ENCODE peak calls at places on chromosomes 7 and 10, in five cellular contexts. W is stomach, E is K562, H is A549, N is sigmoid colon. M is an unnamed sample.
A peak's percentile ranks its signal among the peaks of the same experiment; 100 is the strongest.

GRCh38 chr7:135160858-135161653 is 9.5 kb downstream of the CYREN start:
- DNase-seq in W (no peak), H (no peak), N (no peak), E (peak; percentile 27), M (no peak)

GRCh38 chr7:927031-927671 is 27.3 kb downstream of the ADAP1 start:
- DNase-seq in E (no peak), W (peak; percentile 16), H (no peak), N (peak; percentile 54), M (peak; percentile 67)

GRCh38 chr10:18473424-18474110 is 177.8 kb downstream of the NSUN6 start:
- DNase-seq in W (no peak), E (no peak), H (no peak), N (no peak), M (no peak)

GRCh38 chr10:79390057-79390456 is 42.8 kb downstream of the PPIF start:
- DNase-seq in N (no peak), E (no peak), W (no peak), H (no peak), M (no peak)

GRCh38 chr7:84191842-84192241 is 2.7 kb downstream of the SEMA3A start:
- DNase-seq in W (no peak), N (no peak), E (no peak), H (peak; percentile 23), M (no peak)

GRCh38 chr7:1060315-1061080 is 16.2 kb downstream of the GPR146 start:
- DNase-seq in N (no peak), W (peak; percentile 82), E (peak; percentile 36), H (no peak), M (peak; percentile 61)

GRCh38 chr7:2425749-2426148 is 22.3 kb downstream of the CHST12 start:
- DNase-seq in H (no peak), W (no peak), E (no peak), N (no peak), M (no peak)

GRCh38 chr7:86950360-86950759 is 109.1 kb downstream of the ELAPOR2 start:
- DNase-seq in E (no peak), N (no peak), W (no peak), H (no peak), M (no peak)

GRCh38 chr10:77586719-77587423 is 50.7 kb downstream of the KCNMA1 start:
- DNase-seq in N (peak; percentile 95), E (no peak), H (peak; percentile 71), W (no peak), M (no peak)

GRCh38 chr7:46713868-46714596 is 793.0 kb upstream of the IGFBP3 start:
- DNase-seq in W (peak; percentile 90), H (no peak), N (no peak), E (no peak), M (no peak)

GRCh38 chr7:143015102-143015501 is 11.8 kb downstream of the OR9A2 start:
- DNase-seq in W (no peak), N (no peak), E (no peak), H (no peak), M (no peak)

GRCh38 chr7:143012001-143012400 is 14.9 kb downstream of the OR9A2 start:
- DNase-seq in E (no peak), N (no peak), W (no peak), H (no peak), M (no peak)

GRCh38 chr7:143013897-143014296 is 13.0 kb downstream of the OR9A2 start:
- DNase-seq in N (no peak), H (peak; percentile 7), W (no peak), E (no peak), M (no peak)

GRCh38 chr7:143012409-143012808 is 14.5 kb downstream of the OR9A2 start:
- DNase-seq in E (no peak), H (no peak), W (no peak), N (no peak), M (no peak)

DNA sequence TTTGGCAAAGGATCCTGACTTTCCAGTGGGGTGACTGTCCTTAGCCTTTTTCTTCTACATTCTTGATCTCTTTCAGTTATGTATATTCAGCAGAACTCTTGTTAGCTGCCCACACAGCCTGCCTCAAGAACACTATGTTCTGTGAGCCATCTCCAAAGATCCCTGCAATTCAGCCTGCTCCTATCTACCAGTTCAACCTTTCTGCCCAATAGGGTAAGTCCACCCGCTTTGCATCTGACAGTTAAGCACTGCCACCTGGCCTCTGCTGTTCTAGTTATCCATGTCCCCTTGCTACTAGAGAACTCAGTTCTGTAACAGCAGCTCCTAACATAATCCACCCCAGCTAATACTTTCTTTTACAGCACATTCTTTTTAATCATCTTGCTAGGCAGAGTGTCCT is 13.5 kb downstream of the OR9A2 start:
- DNase-seq in H (no peak), W (no peak), E (no peak), N (no peak), M (no peak)
- H3K4me3 ChIP-seq in H (no peak overlapping the region), W (no peak overlapping the region), E (no peak overlapping the region), N (no peak overlapping the region), M (no peak overlapping the region)

GRCh38 chr10:70354100-70354499 is 28.3 kb downstream of the LRRC20 start:
- DNase-seq in E (no peak), H (no peak), W (no peak), N (peak; percentile 27), M (no peak)

GRCh38 chr10:70357447-70358035 is 24.9 kb downstream of the LRRC20 start:
- DNase-seq in N (no peak), W (no peak), E (no peak), H (no peak), M (no peak)

GRCh38 chr10:70352401-70353097 is 29.9 kb downstream of the LRRC20 start:
- DNase-seq in N (peak; percentile 17), E (no peak), W (no peak), H (no peak), M (no peak)

GRCh38 chr10:70354566-70355233 is 27.7 kb downstream of the LRRC20 start:
- DNase-seq in W (no peak), H (no peak), E (no peak), N (peak; percentile 26), M (no peak)

GRCh38 chr10:70355234-70356021 is 27.0 kb downstream of the LRRC20 start:
- DNase-seq in E (no peak), W (no peak), N (no peak), H (no peak), M (no peak)
- TF ChIP-seq EP300 in E (no peak), W (no peak), N (no peak), H (no peak), M (peak; percentile 54)

DNA sequence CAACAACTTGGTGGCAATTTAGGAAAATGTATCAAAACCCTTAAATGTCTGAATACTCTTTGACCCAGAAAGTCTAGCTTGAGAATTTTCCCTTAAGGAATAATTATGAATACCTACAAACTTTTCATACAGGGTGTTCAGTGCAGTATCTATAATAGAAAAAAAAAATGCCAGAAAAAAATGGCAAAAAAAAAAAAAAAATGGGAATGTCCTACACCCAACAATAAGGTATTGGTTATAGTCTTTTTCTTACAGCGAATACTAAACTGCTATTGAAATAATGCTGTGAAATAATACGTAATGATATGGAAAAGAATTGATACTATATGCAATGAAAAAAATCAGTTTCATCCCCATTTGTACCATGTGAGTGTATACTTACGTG is 44.3 kb downstream of the ZNF800 start:
- DNase-seq in H (no peak), E (no peak), W (no peak), N (no peak), M (no peak)
- H3K4me3 ChIP-seq in H (peak overlapping the region; percentile 47), E (peak overlapping the region; percentile 29), W (peak overlapping the region; percentile 41), N (no peak overlapping the region), M (peak overlapping the region; percentile 31)

DNA sequence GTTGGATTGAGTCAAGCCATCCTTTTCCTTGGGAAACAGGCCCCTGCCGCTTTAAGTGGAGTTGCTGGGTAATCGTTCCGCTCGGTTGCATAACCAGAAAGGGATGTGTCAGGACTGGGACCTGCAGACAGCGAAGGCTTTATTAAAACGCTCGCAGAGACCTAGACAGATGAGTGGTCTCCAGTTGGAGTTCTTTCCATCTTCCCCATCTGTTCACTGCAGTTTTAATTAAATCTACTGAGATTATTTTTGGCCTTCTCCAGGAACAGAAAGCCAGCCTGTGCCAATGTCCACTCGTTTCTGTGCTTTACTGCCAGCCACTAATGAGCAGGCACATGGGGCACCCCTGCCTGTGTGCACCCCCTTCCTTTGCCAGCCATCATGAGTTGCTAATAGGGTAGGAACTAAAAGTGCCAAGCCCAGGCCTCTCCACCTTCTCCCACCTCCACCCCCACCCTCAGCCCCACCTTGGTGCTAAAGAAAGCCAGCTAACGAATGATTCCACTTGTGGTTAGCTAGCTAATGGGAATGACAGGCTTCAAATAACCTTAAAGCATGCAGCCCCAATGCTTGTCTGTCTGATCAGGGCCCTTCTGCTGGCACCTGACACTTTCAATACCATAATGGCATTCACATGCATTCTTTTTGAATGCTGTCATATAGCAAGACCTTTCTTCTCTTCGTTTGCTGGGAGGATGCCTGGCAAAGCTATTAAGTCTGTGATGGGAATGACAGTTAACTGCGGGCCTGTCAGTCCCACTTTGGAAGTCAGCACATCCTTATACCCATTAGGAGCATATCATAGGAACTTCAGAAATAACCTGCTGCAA is 556.8 kb upstream of the GALNT17 start:
- DNase-seq in W (no peak), N (no peak), E (no peak), H (no peak), M (no peak)
- TF ChIP-seq EP300 in W (no peak), N (no peak), E (no peak), H (no peak), M (no peak)

DNA sequence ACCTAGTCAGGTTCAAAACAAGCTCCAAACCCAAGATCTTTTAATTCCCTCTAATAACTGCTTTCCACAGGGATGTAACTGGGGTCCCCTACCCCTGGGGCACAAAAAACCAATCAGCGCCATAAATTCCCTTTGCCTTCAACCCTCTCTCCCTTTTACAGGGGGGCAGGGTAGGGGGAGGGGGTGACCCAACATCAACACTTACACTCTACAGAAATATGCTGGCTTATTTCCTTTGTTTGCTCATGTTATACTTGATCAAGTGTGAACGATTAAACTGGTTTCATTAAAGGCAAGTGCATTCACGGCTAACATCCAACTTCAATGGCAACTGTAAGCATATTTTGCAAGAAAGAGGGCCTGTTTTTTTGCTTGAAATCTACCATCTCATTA is 2.9 kb downstream of the CTBP2 start:
- DNase-seq in H (no peak), N (peak; percentile 36), E (no peak), W (peak; percentile 25), M (no peak)
- H3K4me3 ChIP-seq in H (peak overlapping the region; percentile 92), N (no peak overlapping the region), E (peak overlapping the region; percentile 65), W (peak overlapping the region; percentile 86), M (peak overlapping the region; percentile 94)

GRCh38 chr7:37732253-37732652 is 48.7 kb downstream of the GPR141 start:
- DNase-seq in E (peak; percentile 17), H (peak; percentile 48), N (no peak), W (no peak), M (no peak)

GRCh38 chr7:37729160-37729559 is 45.6 kb downstream of the GPR141 start:
- DNase-seq in W (no peak), E (no peak), H (no peak), N (no peak), M (no peak)

GRCh38 chr7:37726022-37726421 is 42.5 kb downstream of the GPR141 start:
- DNase-seq in H (no peak), W (no peak), N (no peak), E (no peak), M (no peak)

GRCh38 chr7:37730489-37730888 is 46.9 kb downstream of the GPR141 start:
- DNase-seq in W (no peak), E (no peak), N (no peak), H (no peak), M (no peak)

DNA sequence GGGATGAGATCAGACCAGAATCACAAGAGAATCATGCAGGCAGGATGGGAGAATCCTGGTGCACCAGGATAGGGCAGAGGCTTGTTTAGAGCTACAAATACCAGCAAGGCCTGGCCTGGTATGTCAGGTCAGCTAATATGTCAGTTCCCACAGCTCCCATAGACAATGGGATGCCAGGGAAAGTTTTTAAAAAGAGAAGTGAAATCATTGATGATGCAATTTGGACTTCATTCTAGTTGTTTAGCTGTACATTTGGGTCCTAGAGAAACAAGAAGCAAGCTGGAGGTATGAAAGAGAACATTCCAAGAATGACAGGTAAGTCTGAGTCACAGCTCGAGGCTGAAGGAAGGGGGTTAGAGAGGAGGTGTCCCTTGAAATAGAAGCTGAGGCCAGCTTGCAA is 45.2 kb downstream of the GPR141 start:
- DNase-seq in H (no peak), E (no peak), W (no peak), N (no peak), M (no peak)
- TF ChIP-seq EP300 in H (no peak), E (no peak), W (no peak), N (no peak), M (no peak)

GRCh38 chr7:155618708-155619633 is 25.5 kb upstream of the RBM33 start:
- DNase-seq in N (no peak), H (peak; percentile 93), E (no peak), W (peak; percentile 73), M (peak; percentile 55)
- H3K4me3 ChIP-seq in N (no peak overlapping the region), H (peak overlapping the region; percentile 22), E (no peak overlapping the region), W (no peak overlapping the region), M (no peak overlapping the region)